ENCODE peak calls at places on chromosomes 16 and 17, in five cellular contexts. C is kidney tubule cell, W is memory B cell, Z is LHCN-M2, Q is mesothelial cell of epicardium. X is an unnamed sample.

GRCh38 chr16:3161235-3162018 is 26.6 kb upstream of the OR1F1 start:
- DNase-seq in Z (no peak), Q (peak), C (peak), W (no peak), X (no peak)

GRCh38 chr16:70512456-70512855 is 10.9 kb downstream of the COG4 start:
- DNase-seq in W (no peak), Z (peak), C (peak), Q (no peak), X (no peak)

GRCh38 chr17:51618485-51618884 is 358.1 kb downstream of the UTP18 start:
- DNase-seq in Q (no peak), W (no peak), Z (no peak), C (no peak), X (no peak)

GRCh38 chr16:12340151-12340733 is 363.7 kb downstream of the SNX29 start:
- DNase-seq in Q (no peak), C (peak), W (no peak), Z (peak), X (no peak)

GRCh38 chr16:29816694-29817441 is 916 bp downstream of the PAGR1 start:
- DNase-seq in C (peak), Q (peak), W (no peak), Z (peak), X (no peak)

GRCh38 chr16:86431540-86431939 is 78.8 kb upstream of the FOXF1 start:
- DNase-seq in Z (no peak), W (no peak), C (no peak), Q (no peak), X (no peak)

GRCh38 chr17:52148969-52149351 is 9.6 kb downstream of the CA10 start:
- DNase-seq in Q (no peak), W (no peak), C (peak), Z (no peak), X (no peak)

GRCh38 chr16:3059041-3059722 is 6.3 kb upstream of the IL32 start:
- DNase-seq in C (peak), Z (peak), Q (peak), W (peak), X (peak)

GRCh38 chr16:65704866-65705265 is 583.0 kb upstream of the CDH11 start:
- DNase-seq in W (no peak), Q (no peak), Z (no peak), C (no peak), X (no peak)

GRCh38 chr17:3666516-3666915 is 1.9 kb downstream of the TAX1BP3 start:
- DNase-seq in Z (no peak), W (no peak), Q (no peak), C (no peak), X (no peak)

GRCh38 chr17:8441690-8442089 is 6.0 kb downstream of the NDEL1 start:
- DNase-seq in Q (no peak), C (no peak), Z (no peak), W (no peak), X (no peak)

GRCh38 chr16:1089822-1090619 is 6.0 kb downstream of the C1QTNF8 start:
- DNase-seq in C (peak), W (no peak), Q (no peak), Z (no peak), X (no peak)